ENCODE peak calls at places on chromosome 4, in eight cellular contexts. W is fibroblast of lung, F is pancreas, O is cardiac muscle cell, L is GM12878, R is stomach, M is left lung, C is A549. P is an unnamed sample. For H3K4me1, the result is how much of the 10 kb centered on the place peaks cover.

GRCh38 chr4:141447761-141448160 is 188.6 kb upstream of the IL15 start:
- DNase-seq in O (no peak), C (no peak), R (no peak), M (no peak), F (no peak), L (no peak), W (no peak), P (no peak)

GRCh38 chr4:159607824-159608223 is 504.9 kb downstream of the RAPGEF2 start:
- DNase-seq in O (no peak), W (peak), R (no peak), C (no peak), F (no peak), L (no peak), M (no peak), P (no peak)

GRCh38 chr4:24196785-24197184 is 306.9 kb upstream of the PPARGC1A start:
- DNase-seq in W (no peak), M (no peak), L (no peak), O (no peak), C (no peak), F (no peak), R (no peak), P (no peak)

GRCh38 chr4:103372002-103372558 is 173.9 kb upstream of the CENPE start:
- DNase-seq in O (no peak), M (no peak), R (no peak), C (no peak), L (no peak), W (no peak), F (no peak), P (no peak)

GRCh38 chr4:116358633-116359222 is 726.6 kb downstream of the TRAM1L1 start:
- DNase-seq in O (peak), R (peak), F (peak), M (no peak), C (peak), L (peak), W (peak), P (no peak)

GRCh38 chr4:165345663-165346417 is 18.4 kb downstream of the MSMO1 start:
- DNase-seq in R (no peak), C (no peak), O (no peak), W (no peak), F (no peak), M (no peak), L (no peak), P (no peak)

GRCh38 chr4:155071962-155072361 is 136.5 kb upstream of the NPY2R start:
- DNase-seq in M (no peak), L (no peak), F (no peak), O (no peak), C (no peak), R (no peak), W (no peak), P (no peak)

GRCh38 chr4:123417813-123418212 is 21.2 kb downstream of the SPRY1 start:
- DNase-seq in F (no peak), W (no peak), R (no peak), L (no peak), C (no peak), M (no peak), O (no peak), P (no peak)

GRCh38 chr4:153808175-153808574 is 19.3 kb upstream of the SFRP2 start:
- DNase-seq in R (no peak), O (no peak), F (no peak), M (no peak), W (no peak), L (no peak), C (no peak), P (no peak)

GRCh38 chr4:145528601-145529000 is 46.9 kb downstream of the SMAD1 start:
- DNase-seq in O (no peak), C (peak), F (no peak), W (no peak), L (no peak), R (no peak), M (no peak), P (no peak)

GRCh38 chr4:139050436-139050835 is 34.9 kb downstream of the NOCT start:
- DNase-seq in L (no peak), C (no peak), O (no peak), F (no peak), M (no peak), R (no peak), W (peak), P (no peak)

GRCh38 chr4:188408244-188409067 is 269.2 kb downstream of the TRIML1 start:
- DNase-seq in F (no peak), R (no peak), W (no peak), L (no peak), O (no peak), M (no peak), C (no peak), P (no peak)

GRCh38 chr4:168614316-168615057 is 117.6 kb downstream of the PALLD start:
- DNase-seq in R (no peak), L (no peak), C (no peak), M (no peak), W (peak), F (no peak), O (no peak), P (no peak)

GRCh38 chr4:57147335-57148060 is 37.3 kb upstream of the IGFBP7 start:
- DNase-seq in C (no peak), O (no peak), L (no peak), F (no peak), W (peak), M (no peak), R (no peak), P (no peak)

GRCh38 chr4:163273922-163274321 is 58.5 kb downstream of the NPY1R start:
- DNase-seq in F (no peak), O (no peak), R (no peak), L (no peak), W (no peak), C (no peak), M (no peak), P (no peak)

GRCh38 chr4:86791126-86791525 is 58.1 kb downstream of the SLC10A6 start:
- DNase-seq in F (no peak), R (no peak), L (no peak), W (no peak), M (no peak), O (no peak), C (peak), P (no peak)

GRCh38 chr4:120853101-120853940 is 69.2 kb downstream of the PRDM5 start:
- DNase-seq in W (peak), F (no peak), C (no peak), R (no peak), M (no peak), L (no peak), O (no peak), P (no peak)

DNA sequence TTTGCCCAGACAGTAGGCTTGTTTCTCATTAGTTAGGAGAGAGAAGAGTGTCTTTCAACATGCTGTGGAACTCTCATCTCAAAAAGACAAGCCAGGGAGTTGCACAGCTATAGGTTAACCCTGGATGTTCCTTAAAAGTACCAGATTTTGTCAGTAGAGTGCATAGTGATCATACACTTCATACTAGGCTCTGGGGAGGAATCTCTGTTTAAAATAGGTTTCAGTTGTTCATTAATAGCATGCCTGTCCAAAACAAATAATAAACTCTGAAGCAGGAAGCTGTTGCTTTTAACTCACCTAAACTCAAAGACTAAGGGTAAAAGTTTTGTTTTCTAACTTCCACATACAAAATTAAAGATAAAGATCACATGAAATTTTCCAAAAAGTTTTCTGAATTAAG is 1948.4 kb downstream of the C4orf33 start:
- DNase-seq in L (no peak), F (no peak), W (no peak), R (no peak), C (no peak), O (no peak), M (no peak), P (no peak)
- H3K27ac ChIP-seq in L (no peak), F (no peak), W (no peak), R (no peak), C (no peak), O (no peak), M (no peak), P (no peak)

GRCh38 chr4:71664366-71664765 is 119.5 kb downstream of the GC start:
- DNase-seq in C (no peak), O (no peak), L (no peak), F (no peak), W (no peak), M (no peak), R (no peak), P (no peak)
- H3K4me3 ChIP-seq in C (no peak), O (no peak), L (no peak), F (no peak), W (no peak), M (no peak), R (no peak), P (no peak)

GRCh38 chr4:177986236-177986635 is 544.0 kb upstream of the AGA start:
- DNase-seq in W (no peak), R (no peak), L (no peak), M (no peak), O (no peak), F (no peak), C (no peak), P (no peak)
- H3K4me1 ChIP-seq in W (under half), R (under half), L (under half), M (under half), O (under half), F (under half), C (under half), P (under half)

DNA sequence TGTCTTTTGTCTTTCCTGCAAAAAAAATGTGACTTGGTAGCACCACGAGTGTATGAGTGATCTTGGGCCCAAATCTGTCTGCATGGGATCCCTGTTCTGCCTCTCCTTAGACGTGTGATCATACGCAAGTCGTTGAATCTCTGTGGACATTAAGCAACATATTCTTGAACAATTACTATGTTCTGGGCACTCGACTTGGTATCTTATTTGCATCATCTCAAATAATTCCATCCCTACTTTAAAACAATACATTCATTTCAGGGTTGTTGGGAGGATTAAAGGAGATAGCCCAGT is 145.4 kb upstream of the CPEB2 start:
- DNase-seq in W (no peak), C (no peak), L (no peak), F (no peak), M (no peak), O (no peak), R (no peak), P (no peak)
- H3K27ac ChIP-seq in W (peak), C (peak), L (peak), F (no peak), M (peak), O (no peak), R (no peak), P (no peak)

DNA sequence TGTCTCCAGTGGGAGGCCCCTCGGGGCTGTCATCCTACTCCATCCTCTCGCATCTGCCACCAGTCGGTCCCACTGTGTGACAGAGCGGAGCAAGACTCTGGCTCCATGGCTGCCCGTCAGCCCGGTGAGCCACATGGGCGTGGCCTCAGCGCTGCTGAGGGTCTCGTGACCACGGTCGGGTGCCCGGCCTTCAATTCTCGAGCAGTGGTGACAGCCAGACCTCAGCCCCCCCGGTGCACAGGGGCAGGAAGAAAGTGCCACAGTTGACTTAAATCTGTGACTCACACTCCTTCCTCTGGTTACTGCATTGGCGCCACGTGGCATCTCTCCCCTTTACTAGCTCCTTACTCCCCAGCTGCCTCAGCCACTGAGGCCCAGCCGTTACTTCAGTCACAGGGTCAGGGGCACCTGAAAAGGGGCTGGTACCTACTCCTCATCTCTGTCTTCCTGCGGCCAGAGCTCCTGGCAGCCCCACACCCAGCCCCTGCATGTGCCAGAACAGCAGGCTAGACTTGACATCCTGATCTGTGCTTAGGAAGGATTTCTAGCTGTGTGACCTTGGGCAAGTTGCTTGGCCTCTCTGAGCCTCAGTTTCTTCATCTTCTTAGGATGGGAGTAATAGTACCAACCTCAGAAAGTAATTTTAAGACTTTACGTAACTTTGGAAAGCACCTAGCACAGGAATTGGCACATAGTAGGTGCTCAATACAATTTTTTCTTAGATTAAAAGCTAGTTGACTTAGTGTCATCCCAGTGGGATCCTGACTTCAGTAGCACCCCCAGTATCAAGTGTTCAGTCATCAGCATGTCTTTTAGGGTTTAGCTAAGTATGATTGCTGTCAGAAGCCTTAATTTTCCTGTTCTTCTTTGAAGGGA is 66.1 kb downstream of the TNIP2 start:
- DNase-seq in L (peak), F (no peak), M (no peak), R (no peak), O (no peak), W (peak), C (no peak), P (no peak)
- H3K4me3 ChIP-seq in L (no peak), F (no peak), M (no peak), R (no peak), O (no peak), W (no peak), C (no peak), P (no peak)

GRCh38 chr4:150381671-150382427 is 200.1 kb upstream of the MAB21L2 start:
- DNase-seq in F (no peak), R (no peak), O (no peak), M (no peak), W (peak), C (no peak), L (no peak), P (no peak)
- H3K4me1 ChIP-seq in F (under half), R (under half), O (under half), M (under half), W (under half), C (under half), L (under half), P (under half)

DNA sequence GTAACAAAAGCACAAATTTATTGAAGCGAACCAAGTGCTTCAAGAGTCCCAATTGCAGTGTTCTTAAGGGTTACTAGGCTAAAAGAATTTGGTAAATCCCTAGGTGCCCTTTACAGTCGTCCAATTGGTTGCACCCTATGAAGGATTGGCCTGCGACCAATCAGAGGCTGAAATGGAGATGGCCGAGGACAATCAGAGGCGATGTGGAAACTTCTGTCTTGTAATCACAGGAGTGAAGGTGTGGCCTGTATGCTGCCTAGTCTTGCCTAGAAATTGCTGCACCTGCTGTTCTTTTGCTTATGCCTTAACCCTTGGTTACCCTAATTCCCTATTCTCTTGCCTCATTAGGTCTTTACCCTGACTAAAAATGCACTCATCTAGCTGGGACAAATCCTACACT is 1.1 kb upstream of the DCK start:
- DNase-seq in M (no peak), W (no peak), R (no peak), F (peak), L (no peak), O (no peak), C (peak), P (no peak)
- H3K27ac ChIP-seq in M (peak), W (no peak), R (no peak), F (peak), L (peak), O (no peak), C (peak), P (peak)

P was measured in upper lobe of right lung.